ENCODE peak calls at places on chromosomes 5 and 9, in five cellular contexts. One of them, this sample, is unnamed.

GRCh38 chr5:155260798-155261197 is 247.2 kb downstream of the KIF4B start:
- DNase-seq in progenitor cell of endocrine pancreas: no peak
- DNase-seq in cardiac fibroblast: no peak
- DNase-seq in NCI-H510A treated with DMSO at 0.1 percent for 48 hours: peak; percentile 28
- DNase-seq in WTC11: peak; percentile 49
- DNase-seq in this sample: no peak

GRCh38 chr9:16182784-16183183 is 629.9 kb downstream of the CCDC171 start:
- DNase-seq in progenitor cell of endocrine pancreas: no peak
- DNase-seq in cardiac fibroblast: no peak
- DNase-seq in NCI-H510A treated with DMSO at 0.1 percent for 48 hours: no peak
- DNase-seq in WTC11: no peak
- DNase-seq in this sample: no peak

GRCh38 chr5:124274949-124275348 is 471.5 kb downstream of the ZNF608 start:
- DNase-seq in progenitor cell of endocrine pancreas: no peak
- DNase-seq in cardiac fibroblast: peak; percentile 22
- DNase-seq in NCI-H510A treated with DMSO at 0.1 percent for 48 hours: no peak
- DNase-seq in WTC11: no peak
- DNase-seq in this sample: no peak

GRCh38 chr9:69955536-69956355 is 87.9 kb upstream of the MAMDC2 start:
- DNase-seq in progenitor cell of endocrine pancreas: no peak
- DNase-seq in cardiac fibroblast: no peak
- DNase-seq in NCI-H510A treated with DMSO at 0.1 percent for 48 hours: no peak
- DNase-seq in WTC11: no peak
- DNase-seq in this sample: no peak

GRCh38 chr9:90870646-90871326 is 69.2 kb downstream of the SYK start:
- DNase-seq in progenitor cell of endocrine pancreas: no peak
- DNase-seq in cardiac fibroblast: peak; percentile 63
- DNase-seq in NCI-H510A treated with DMSO at 0.1 percent for 48 hours: peak; percentile 84
- DNase-seq in WTC11: no peak
- DNase-seq in this sample: peak; percentile 10

GRCh38 chr5:10592598-10592997 is 28.7 kb downstream of the ANKRD33B start:
- DNase-seq in progenitor cell of endocrine pancreas: no peak
- DNase-seq in cardiac fibroblast: no peak
- DNase-seq in NCI-H510A treated with DMSO at 0.1 percent for 48 hours: no peak
- DNase-seq in WTC11: no peak
- DNase-seq in this sample: no peak

GRCh38 chr5:75601996-75602395 is 9.3 kb upstream of the ANKDD1B start:
- DNase-seq in progenitor cell of endocrine pancreas: no peak
- DNase-seq in cardiac fibroblast: peak; percentile 26
- DNase-seq in NCI-H510A treated with DMSO at 0.1 percent for 48 hours: no peak
- DNase-seq in WTC11: no peak
- DNase-seq in this sample: no peak

GRCh38 chr5:129241755-129242154 is 147.2 kb downstream of the ISOC1 start:
- DNase-seq in progenitor cell of endocrine pancreas: no peak
- DNase-seq in cardiac fibroblast: no peak
- DNase-seq in NCI-H510A treated with DMSO at 0.1 percent for 48 hours: no peak
- DNase-seq in WTC11: no peak
- DNase-seq in this sample: no peak

GRCh38 chr9:38133595-38133994 is 64.6 kb upstream of the SHB start:
- DNase-seq in progenitor cell of endocrine pancreas: no peak
- DNase-seq in cardiac fibroblast: no peak
- DNase-seq in NCI-H510A treated with DMSO at 0.1 percent for 48 hours: no peak
- DNase-seq in WTC11: no peak
- DNase-seq in this sample: no peak

GRCh38 chr5:149220750-149221149 is 50.9 kb upstream of the AFAP1L1 start:
- DNase-seq in progenitor cell of endocrine pancreas: no peak
- DNase-seq in cardiac fibroblast: no peak
- DNase-seq in NCI-H510A treated with DMSO at 0.1 percent for 48 hours: no peak
- DNase-seq in WTC11: no peak
- DNase-seq in this sample: no peak

GRCh38 chr9:113955076-113955752 is 79.1 kb downstream of the ZNF618 start:
- DNase-seq in progenitor cell of endocrine pancreas: no peak
- DNase-seq in cardiac fibroblast: peak; percentile 78
- DNase-seq in NCI-H510A treated with DMSO at 0.1 percent for 48 hours: no peak
- DNase-seq in WTC11: no peak
- DNase-seq in this sample: peak; percentile 79

GRCh38 chr5:14178091-14178490 is 34.9 kb downstream of the TRIO start:
- DNase-seq in progenitor cell of endocrine pancreas: no peak
- DNase-seq in cardiac fibroblast: no peak
- DNase-seq in NCI-H510A treated with DMSO at 0.1 percent for 48 hours: no peak
- DNase-seq in WTC11: no peak
- DNase-seq in this sample: no peak

GRCh38 chr5:1510631-1511030 is 13.1 kb downstream of the LPCAT1 start:
- DNase-seq in progenitor cell of endocrine pancreas: no peak
- DNase-seq in cardiac fibroblast: no peak
- DNase-seq in NCI-H510A treated with DMSO at 0.1 percent for 48 hours: no peak
- DNase-seq in WTC11: peak; percentile 10
- DNase-seq in this sample: no peak

GRCh38 chr5:138650196-138650595 is 75.0 kb upstream of the HSPA9 start:
- DNase-seq in progenitor cell of endocrine pancreas: no peak
- DNase-seq in cardiac fibroblast: no peak
- DNase-seq in NCI-H510A treated with DMSO at 0.1 percent for 48 hours: no peak
- DNase-seq in WTC11: no peak
- DNase-seq in this sample: no peak

GRCh38 chr9:69996947-69997346 is 46.7 kb upstream of the MAMDC2 start:
- DNase-seq in progenitor cell of endocrine pancreas: no peak
- DNase-seq in cardiac fibroblast: peak; percentile 72
- DNase-seq in NCI-H510A treated with DMSO at 0.1 percent for 48 hours: no peak
- DNase-seq in WTC11: no peak
- DNase-seq in this sample: peak; percentile 88

GRCh38 chr5:134003064-134003956 is 1.5 kb downstream of the VDAC1 start:
- DNase-seq in progenitor cell of endocrine pancreas: no peak
- DNase-seq in cardiac fibroblast: peak; percentile 53
- DNase-seq in NCI-H510A treated with DMSO at 0.1 percent for 48 hours: no peak
- DNase-seq in WTC11: no peak
- DNase-seq in this sample: no peak

GRCh38 chr5:71884926-71885325 is 165.9 kb downstream of the CARTPT start:
- DNase-seq in progenitor cell of endocrine pancreas: no peak
- DNase-seq in cardiac fibroblast: no peak
- DNase-seq in NCI-H510A treated with DMSO at 0.1 percent for 48 hours: no peak
- DNase-seq in WTC11: no peak
- DNase-seq in this sample: no peak

GRCh38 chr5:31385774-31386537 is 145.9 kb downstream of the DROSHA start:
- DNase-seq in progenitor cell of endocrine pancreas: no peak
- DNase-seq in cardiac fibroblast: peak; percentile 39
- DNase-seq in NCI-H510A treated with DMSO at 0.1 percent for 48 hours: no peak
- DNase-seq in WTC11: no peak
- DNase-seq in this sample: no peak

GRCh38 chr5:151886741-151887261 is 37.9 kb downstream of the GLRA1 start:
- DNase-seq in progenitor cell of endocrine pancreas: no peak
- DNase-seq in cardiac fibroblast: no peak
- DNase-seq in NCI-H510A treated with DMSO at 0.1 percent for 48 hours: no peak
- DNase-seq in WTC11: no peak
- DNase-seq in this sample: no peak

GRCh38 chr9:74735761-74736160 is 152.0 kb downstream of the TRPM6 start:
- DNase-seq in progenitor cell of endocrine pancreas: no peak
- DNase-seq in cardiac fibroblast: no peak
- DNase-seq in NCI-H510A treated with DMSO at 0.1 percent for 48 hours: no peak
- DNase-seq in WTC11: no peak
- DNase-seq in this sample: no peak

GRCh38 chr5:6435356-6435755 is 13.3 kb upstream of the UBE2QL1 start:
- DNase-seq in progenitor cell of endocrine pancreas: peak; percentile 28
- DNase-seq in cardiac fibroblast: peak; percentile 9
- DNase-seq in NCI-H510A treated with DMSO at 0.1 percent for 48 hours: peak; percentile 23
- DNase-seq in WTC11: peak; percentile 78
- DNase-seq in this sample: no peak

GRCh38 chr9:123928471-123929176 is 1.3 kb downstream of the DENND1A start:
- DNase-seq in progenitor cell of endocrine pancreas: no peak
- DNase-seq in cardiac fibroblast: peak; percentile 35
- DNase-seq in NCI-H510A treated with DMSO at 0.1 percent for 48 hours: peak; percentile 32
- DNase-seq in WTC11: no peak
- DNase-seq in this sample: peak; percentile 50

GRCh38 chr5:132056610-132057497 is 3.6 kb upstream of the IL3 start:
- DNase-seq in progenitor cell of endocrine pancreas: peak; percentile 8
- DNase-seq in cardiac fibroblast: no peak
- DNase-seq in NCI-H510A treated with DMSO at 0.1 percent for 48 hours: no peak
- DNase-seq in WTC11: no peak
- DNase-seq in this sample: no peak

GRCh38 chr5:98568336-98568735 is 205.1 kb upstream of the RGMB start:
- DNase-seq in progenitor cell of endocrine pancreas: no peak
- DNase-seq in cardiac fibroblast: peak; percentile 53
- DNase-seq in NCI-H510A treated with DMSO at 0.1 percent for 48 hours: no peak
- DNase-seq in WTC11: no peak
- DNase-seq in this sample: no peak

GRCh38 chr5:38598994-38599611 is 42.7 kb upstream of the LIFR start:
- DNase-seq in progenitor cell of endocrine pancreas: no peak
- DNase-seq in cardiac fibroblast: peak; percentile 83
- DNase-seq in NCI-H510A treated with DMSO at 0.1 percent for 48 hours: no peak
- DNase-seq in WTC11: no peak
- DNase-seq in this sample: peak; percentile 38

GRCh38 chr5:8861764-8862163 is 684.1 kb downstream of the SEMA5A start:
- DNase-seq in progenitor cell of endocrine pancreas: no peak
- DNase-seq in cardiac fibroblast: no peak
- DNase-seq in NCI-H510A treated with DMSO at 0.1 percent for 48 hours: peak; percentile 67
- DNase-seq in WTC11: no peak
- DNase-seq in this sample: no peak

GRCh38 chr5:68932830-68933434 is 160.9 kb upstream of the SLC30A5 start:
- DNase-seq in progenitor cell of endocrine pancreas: no peak
- DNase-seq in cardiac fibroblast: no peak
- DNase-seq in NCI-H510A treated with DMSO at 0.1 percent for 48 hours: no peak
- DNase-seq in WTC11: peak; percentile 36
- DNase-seq in this sample: no peak

GRCh38 chr9:97768731-97769130 is 71.6 kb upstream of the XPA start:
- DNase-seq in progenitor cell of endocrine pancreas: no peak
- DNase-seq in cardiac fibroblast: peak; percentile 63
- DNase-seq in NCI-H510A treated with DMSO at 0.1 percent for 48 hours: no peak
- DNase-seq in WTC11: no peak
- DNase-seq in this sample: peak; percentile 50

GRCh38 chr9:137679249-137679648 is 60.4 kb downstream of the EHMT1 start:
- DNase-seq in progenitor cell of endocrine pancreas: no peak
- DNase-seq in cardiac fibroblast: no peak
- DNase-seq in NCI-H510A treated with DMSO at 0.1 percent for 48 hours: no peak
- DNase-seq in WTC11: no peak
- DNase-seq in this sample: no peak

GRCh38 chr9:84659273-84659672 is 10.3 kb upstream of the NTRK2 start:
- DNase-seq in progenitor cell of endocrine pancreas: no peak
- DNase-seq in cardiac fibroblast: no peak
- DNase-seq in NCI-H510A treated with DMSO at 0.1 percent for 48 hours: no peak
- DNase-seq in WTC11: no peak
- DNase-seq in this sample: no peak

GRCh38 chr5:13591621-13592020 is 352.9 kb downstream of the DNAH5 start:
- DNase-seq in progenitor cell of endocrine pancreas: no peak
- DNase-seq in cardiac fibroblast: peak; percentile 69
- DNase-seq in NCI-H510A treated with DMSO at 0.1 percent for 48 hours: no peak
- DNase-seq in WTC11: no peak
- DNase-seq in this sample: peak; percentile 12

GRCh38 chr5:8445139-8445538 is 576.2 kb downstream of the MTRR start:
- DNase-seq in progenitor cell of endocrine pancreas: no peak
- DNase-seq in cardiac fibroblast: no peak
- DNase-seq in NCI-H510A treated with DMSO at 0.1 percent for 48 hours: no peak
- DNase-seq in WTC11: no peak
- DNase-seq in this sample: no peak

GRCh38 chr5:176740131-176740701 is 70.1 kb upstream of the UNC5A start:
- DNase-seq in progenitor cell of endocrine pancreas: no peak
- DNase-seq in cardiac fibroblast: no peak
- DNase-seq in NCI-H510A treated with DMSO at 0.1 percent for 48 hours: no peak
- DNase-seq in WTC11: no peak
- DNase-seq in this sample: no peak

GRCh38 chr5:141910271-141910673 is 13.4 kb upstream of the DELE1 start:
- DNase-seq in progenitor cell of endocrine pancreas: no peak
- DNase-seq in cardiac fibroblast: no peak
- DNase-seq in NCI-H510A treated with DMSO at 0.1 percent for 48 hours: no peak
- DNase-seq in WTC11: no peak
- DNase-seq in this sample: no peak

GRCh38 chr9:75063556-75064305 is 24.2 kb downstream of the NMRK1 start:
- DNase-seq in progenitor cell of endocrine pancreas: no peak
- DNase-seq in cardiac fibroblast: peak; percentile 32
- DNase-seq in NCI-H510A treated with DMSO at 0.1 percent for 48 hours: no peak
- DNase-seq in WTC11: no peak
- DNase-seq in this sample: no peak

GRCh38 chr9:100426532-100427365 is at the start of gene MSANTD3:
- DNase-seq in progenitor cell of endocrine pancreas: peak; percentile 61
- DNase-seq in cardiac fibroblast: peak; percentile 75
- DNase-seq in NCI-H510A treated with DMSO at 0.1 percent for 48 hours: peak; percentile 87
- DNase-seq in WTC11: peak; percentile 66
- DNase-seq in this sample: peak; percentile 52

This sample was measured in fibroblast of gingiva.